ENCODE peak calls at places on chromosomes 2 and 18, in four cellular contexts. D, M, B and K are unnamed samples. For H3K79me1, the result is how much of the 10 kb centered on the place peaks cover.

GRCh38 chr2:95760839-95761525 is 169.2 kb downstream of the TRIM43 start:
- DNase-seq in M (no peak), B (no peak), D (peak), K (no peak)

GRCh38 chr2:69565431-69565839 is 78.1 kb downstream of the AAK1 start:
- DNase-seq in M (peak), D (no peak), B (peak), K (no peak)

GRCh38 chr2:36597532-36598377 is at the start of gene FEZ2:
- DNase-seq in D (peak), M (peak), B (peak), K (peak)

GRCh38 chr2:69572640-69573039 is 70.9 kb downstream of the AAK1 start:
- DNase-seq in B (no peak), M (no peak), D (peak), K (peak)

GRCh38 chr18:8706981-8707940 is 1.9 kb downstream of the MTCL1 start:
- DNase-seq in B (peak), M (no peak), D (peak), K (peak)

GRCh38 chr2:148298201-148298600 is 277.3 kb downstream of the MBD5 start:
- DNase-seq in B (no peak), M (no peak), D (peak), K (no peak)

GRCh38 chr2:152730591-152731333 is 12.3 kb downstream of the ARL6IP6 start:
- DNase-seq in D (no peak), B (no peak), M (no peak), K (peak)

GRCh38 chr2:205800804-205801203 is 118.5 kb downstream of the NRP2 start:
- DNase-seq in B (no peak), D (peak), M (no peak), K (peak)

GRCh38 chr2:85183481-85183880 is 50.3 kb downstream of the TCF7L1 start:
- DNase-seq in D (peak), B (no peak), M (no peak), K (no peak)

GRCh38 chr2:196331143-196331542 is 159.8 kb upstream of the STK17B start:
- DNase-seq in D (peak), B (no peak), M (no peak), K (peak)

GRCh38 chr2:219484343-219485200 is 14.1 kb upstream of the GMPPA start:
- DNase-seq in B (peak), D (no peak), M (no peak), K (peak)

GRCh38 chr2:42924436-42924897 is 132.1 kb upstream of the HAAO start:
- DNase-seq in B (no peak), D (no peak), M (no peak), K (no peak)
- H3K79me1 ChIP-seq in B (under half), D (under half), M (under half), K (under half)

DNA sequence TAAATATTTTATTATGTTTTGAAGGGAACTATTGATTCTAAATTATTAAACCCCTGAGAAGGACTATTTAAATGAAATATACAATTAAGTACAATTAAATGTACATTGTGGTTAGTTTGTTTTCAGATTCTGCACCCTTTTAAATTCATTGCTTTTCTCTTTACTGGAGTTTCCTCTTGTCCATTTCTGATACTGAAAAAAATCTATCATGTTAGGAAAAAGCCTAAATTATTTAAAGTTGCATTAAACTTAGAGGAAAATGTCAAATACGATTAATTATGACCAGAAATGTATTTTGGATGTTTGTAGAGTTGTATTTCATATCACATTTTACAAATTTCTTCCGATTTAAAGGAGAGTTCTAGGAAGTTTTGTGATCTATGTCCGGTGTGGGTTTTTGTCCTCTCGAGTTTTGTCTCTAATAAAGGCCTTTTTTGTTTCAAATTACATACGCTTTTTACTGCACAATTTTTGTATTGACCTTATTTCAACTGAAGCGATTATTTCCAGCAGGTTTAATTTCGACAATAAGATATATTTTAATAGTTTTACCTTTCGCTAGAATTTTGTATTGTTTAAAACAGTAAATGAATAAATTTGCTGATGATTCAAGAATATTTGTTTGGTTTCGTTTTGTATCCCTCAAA is 3.2 kb upstream of the SATB2 start:
- DNase-seq in D (no peak), M (no peak), B (no peak), K (no peak)
- H2BK120ac ChIP-seq in D (no peak), M (no peak), B (no peak), K (no peak)

DNA sequence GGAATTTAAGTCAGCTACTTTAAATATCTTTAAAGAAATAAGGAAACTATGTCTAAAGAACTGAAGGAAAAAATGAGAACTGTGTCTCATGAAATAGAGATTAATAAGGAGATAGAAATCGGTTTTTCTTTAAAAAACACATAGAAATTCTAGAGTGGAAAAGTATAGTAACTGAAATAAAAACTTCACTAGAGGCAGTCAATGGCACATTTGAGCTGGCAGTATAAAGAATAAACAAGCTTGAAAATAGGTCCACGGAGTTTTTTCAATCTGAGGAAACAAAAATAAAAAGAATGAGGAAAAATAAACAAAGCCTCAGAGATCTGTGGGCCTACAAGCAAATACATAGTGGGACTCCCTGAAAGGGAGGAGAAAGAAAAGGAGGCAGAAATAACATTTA is 127.5 kb downstream of the TWIST2 start:
- DNase-seq in D (no peak), B (no peak), M (no peak), K (no peak)
- H4K91ac ChIP-seq in D (no peak), B (no peak), M (no peak), K (no peak)

GRCh38 chr2:98486374-98486981 is 41.8 kb downstream of the INPP4A start:
- DNase-seq in B (no peak), D (no peak), M (no peak), K (no peak)
- H3K79me1 ChIP-seq in B (under half), D (half or more), M (under half), K (half or more)

GRCh38 chr18:3193354-3193753 is 26.4 kb downstream of the MYOM1 start:
- DNase-seq in B (no peak), D (no peak), M (no peak), K (no peak)
- H2BK120ac ChIP-seq in B (no peak), D (no peak), M (no peak), K (no peak)